ENCODE peak calls at places on chromosome 11, in nine cellular contexts. P is PC-9; Y is keratinocyte; T is CD8-positive, alpha-beta T cell; A is psoas muscle; K is IMR-90; W is K562; H is Panc1; D is naive thymus-derived CD4-positive, alpha-beta T cell. R is an unnamed sample. For H3K36me3, the result is how much of the 10 kb centered on the place peaks cover.

GRCh38 chr11:65551572-65552398 is 6.4 kb downstream of the LTBP3 start:
- DNase-seq in D (peak), Y (no peak), P (peak), H (no peak), A (no peak), W (no peak), T (peak), K (peak), R (peak)

GRCh38 chr11:122673706-122674105 is 18.2 kb downstream of the UBASH3B start:
- DNase-seq in Y (no peak), K (peak), W (no peak), H (no peak), T (no peak), D (peak), P (no peak), A (no peak), R (no peak)

GRCh38 chr11:15278129-15278528 is 163.4 kb downstream of the INSC start:
- DNase-seq in K (peak), Y (no peak), D (no peak), T (no peak), H (no peak), P (no peak), W (no peak), A (no peak), R (no peak)

GRCh38 chr11:110710520-110711381 is 1.5 kb downstream of the ARHGAP20 start:
- DNase-seq in D (no peak), Y (no peak), H (no peak), K (peak), T (peak), W (no peak), A (peak), P (no peak), R (peak)

GRCh38 chr11:14249121-14249963 is 109.6 kb downstream of the RRAS2 start:
- DNase-seq in Y (peak), K (peak), T (peak), H (no peak), D (peak), P (peak), A (peak), W (peak), R (peak)

GRCh38 chr11:112005422-112006094 is 19.6 kb upstream of the DLAT start:
- DNase-seq in P (no peak), Y (no peak), H (no peak), A (no peak), W (no peak), T (no peak), D (no peak), K (no peak), R (no peak)

GRCh38 chr11:72234514-72234830 is 9.5 kb downstream of the PHOX2A start:
- DNase-seq in H (no peak), P (no peak), K (no peak), D (no peak), W (no peak), Y (no peak), A (no peak), T (no peak), R (no peak)

GRCh38 chr11:20865161-20865560 is 195.8 kb downstream of the NELL1 start:
- DNase-seq in T (no peak), P (no peak), D (no peak), H (no peak), A (no peak), W (no peak), K (no peak), Y (no peak), R (no peak)

GRCh38 chr11:132658696-132659095 is 873.6 kb downstream of the OPCML start:
- DNase-seq in A (no peak), W (no peak), T (no peak), D (no peak), H (no peak), P (no peak), K (no peak), Y (no peak), R (no peak)

GRCh38 chr11:72075109-72075508 is 5.2 kb downstream of the NUMA1 start:
- DNase-seq in H (no peak), P (no peak), W (no peak), T (no peak), K (no peak), Y (no peak), D (no peak), A (no peak), R (no peak)

GRCh38 chr11:963852-964251 is 38.2 kb downstream of the AP2A2 start:
- DNase-seq in A (no peak), D (no peak), W (no peak), P (no peak), T (no peak), H (no peak), K (no peak), Y (no peak), R (no peak)

GRCh38 chr11:72361321-72361720 is 73.0 kb downstream of the CLPB start:
- DNase-seq in Y (no peak), A (no peak), W (no peak), P (no peak), T (no peak), D (no peak), K (no peak), H (no peak), R (no peak)

GRCh38 chr11:36361901-36362391 is 65.9 kb downstream of the PRR5L start:
- DNase-seq in T (no peak), H (no peak), A (no peak), W (no peak), K (peak), Y (peak), D (no peak), P (peak), R (no peak)

GRCh38 chr11:76740772-76741171 is 42.4 kb upstream of the TSKU start:
- DNase-seq in Y (no peak), H (no peak), T (no peak), K (no peak), W (no peak), A (no peak), P (no peak), D (no peak), R (no peak)

GRCh38 chr11:101475699-101476098 is 108.1 kb downstream of the TRPC6 start:
- DNase-seq in Y (no peak), W (no peak), H (no peak), K (no peak), A (no peak), T (no peak), P (no peak), D (no peak), R (no peak)

GRCh38 chr11:36257351-36257750 is 31.9 kb downstream of the COMMD9 start:
- DNase-seq in D (no peak), A (no peak), T (no peak), W (no peak), K (peak), Y (no peak), P (peak), H (no peak), R (no peak)

GRCh38 chr11:62664405-62665074 is 470 bp downstream of the C11orf98 start:
- DNase-seq in P (no peak), Y (no peak), H (no peak), A (no peak), W (no peak), D (no peak), K (peak), T (peak), R (peak)

GRCh38 chr11:84634309-84634708 is 992.8 kb downstream of the DLG2 start:
- DNase-seq in W (no peak), H (no peak), K (no peak), T (no peak), D (no peak), A (no peak), P (no peak), Y (no peak), R (no peak)

GRCh38 chr11:63764712-63765631 is 3.6 kb downstream of the ZFTA start:
- DNase-seq in H (no peak), Y (no peak), W (no peak), D (no peak), P (no peak), K (no peak), A (peak), T (no peak), R (no peak)

GRCh38 chr11:27217948-27218410 is 145.0 kb downstream of the CCDC34 start:
- DNase-seq in D (no peak), A (no peak), Y (no peak), P (no peak), T (no peak), W (no peak), K (peak), H (no peak), R (no peak)

GRCh38 chr11:70244698-70245097 is 25.8 kb upstream of the PPFIA1 start:
- DNase-seq in T (no peak), A (no peak), K (peak), W (no peak), D (no peak), P (peak), H (no peak), Y (no peak), R (no peak)

GRCh38 chr11:76626921-76627391 is 43.6 kb downstream of the LRRC32 start:
- DNase-seq in T (peak), Y (no peak), A (no peak), P (no peak), K (peak), W (no peak), D (no peak), H (no peak), R (no peak)

GRCh38 chr11:45450189-45450588 is 164.0 kb upstream of the SYT13 start:
- DNase-seq in T (no peak), H (no peak), K (peak), D (no peak), W (peak), P (no peak), A (no peak), Y (no peak), R (no peak)

GRCh38 chr11:44658451-44658850 is 68.3 kb upstream of the TSPAN18 start:
- DNase-seq in W (no peak), T (no peak), H (no peak), Y (no peak), A (no peak), D (peak), K (peak), P (no peak), R (no peak)

GRCh38 chr11:119081682-119082081 is 3.0 kb upstream of the HMBS start:
- DNase-seq in A (no peak), H (no peak), T (no peak), W (no peak), Y (no peak), K (no peak), D (no peak), P (no peak), R (no peak)
- H3K36me3 ChIP-seq in A (half or more), H (under half), T (under half), W (half or more), Y (under half), K (under half), D (half or more), P (under half), R (half or more)

GRCh38 chr11:126140932-126141291 is 70.5 kb downstream of the RPUSD4 start:
- DNase-seq in A (no peak), H (no peak), Y (no peak), K (peak), W (no peak), P (peak), T (no peak), D (no peak), R (peak)
- H3K4me3 ChIP-seq in A (no peak), H (no peak), Y (no peak), K (no peak), W (no peak), P (no peak), T (no peak), D (no peak), R (no peak)

GRCh38 chr11:75526192-75526541 is 426 bp upstream of the GDPD5 start:
- DNase-seq in P (no peak), A (no peak), Y (no peak), W (no peak), H (no peak), D (no peak), K (no peak), T (no peak), R (no peak)

GRCh38 chr11:75524576-75525432 is 937 bp downstream of the GDPD5 start:
- DNase-seq in T (peak), H (no peak), Y (no peak), K (peak), A (no peak), D (peak), W (peak), P (no peak), R (no peak)

GRCh38 chr11:75523811-75524401 is 1.8 kb downstream of the GDPD5 start:
- DNase-seq in P (no peak), T (no peak), W (no peak), Y (no peak), H (no peak), A (no peak), D (no peak), K (no peak), R (no peak)

GRCh38 chr11:75527130-75527529 is 1.4 kb upstream of the GDPD5 start:
- DNase-seq in A (no peak), W (no peak), P (no peak), Y (no peak), D (no peak), H (no peak), K (no peak), T (no peak), R (no peak)

DNA sequence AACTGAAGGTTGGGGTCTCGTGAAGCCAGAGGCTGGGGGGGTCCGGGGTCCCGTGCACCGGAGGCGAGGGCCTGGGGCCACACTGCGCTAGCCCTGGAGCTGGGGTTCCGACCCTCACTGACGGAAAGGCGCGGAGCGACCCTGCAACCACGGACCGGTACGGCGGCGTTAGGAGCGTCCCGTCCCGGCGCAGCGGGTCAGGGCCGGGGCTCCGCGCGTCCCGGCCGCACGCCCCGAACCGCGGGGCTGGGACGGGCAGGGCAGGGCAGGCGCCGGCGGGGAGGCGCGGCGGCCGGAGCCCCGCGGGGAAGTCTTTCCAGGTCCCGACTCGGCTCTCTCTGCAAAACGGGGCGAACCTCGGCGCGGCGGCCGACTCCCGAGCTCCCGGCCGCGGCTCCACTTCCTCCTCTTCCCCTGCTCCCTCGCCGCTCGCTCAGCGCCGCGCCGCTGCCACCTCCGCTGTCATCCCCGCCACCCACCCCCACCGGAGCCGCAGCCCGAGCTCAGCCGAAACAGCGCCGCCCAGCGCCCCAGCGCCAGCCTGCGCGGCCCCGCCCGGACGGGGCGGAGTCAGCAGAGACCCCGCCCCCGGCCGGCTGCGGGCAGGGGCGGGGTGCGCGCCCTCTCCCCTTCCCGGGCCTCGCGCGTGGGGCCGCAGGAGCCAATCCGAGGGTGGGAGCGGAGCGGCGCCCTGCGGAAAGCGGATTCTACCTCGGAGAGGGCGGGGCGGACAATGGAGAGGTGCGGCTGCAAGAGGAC is at the start of gene GDPD5:
- DNase-seq in T (peak), H (no peak), P (peak), A (peak), K (peak), Y (no peak), W (peak), D (peak), R (peak)
- H3K27ac ChIP-seq in T (no peak), H (peak), P (no peak), A (peak), K (peak), Y (no peak), W (peak), D (peak), R (no peak)

GRCh38 chr11:9151631-9152030 is 60.2 kb upstream of the SCUBE2 start:
- DNase-seq in K (no peak), Y (no peak), A (no peak), W (no peak), H (no peak), D (no peak), T (no peak), P (no peak), R (no peak)
- H3K36me3 ChIP-seq in K (under half), Y (under half), A (half or more), W (half or more), H (under half), D (half or more), T (under half), P (under half), R (under half)

GRCh38 chr11:79415912-79416311 is 24.9 kb downstream of the TENM4 start:
- DNase-seq in P (no peak), A (no peak), K (no peak), Y (no peak), W (no peak), T (no peak), H (no peak), D (no peak), R (no peak)

GRCh38 chr11:79413258-79413657 is 27.6 kb downstream of the TENM4 start:
- DNase-seq in P (no peak), D (no peak), Y (no peak), W (no peak), T (no peak), A (peak), K (peak), H (no peak), R (peak)

GRCh38 chr11:79415411-79415810 is 25.4 kb downstream of the TENM4 start:
- DNase-seq in D (no peak), P (no peak), K (peak), W (no peak), H (no peak), Y (no peak), A (no peak), T (no peak), R (no peak)

GRCh38 chr11:79414644-79415317 is 26.0 kb downstream of the TENM4 start:
- DNase-seq in Y (peak), P (no peak), W (no peak), A (peak), K (peak), H (no peak), T (no peak), D (no peak), R (no peak)

GRCh38 chr11:79412761-79413160 is 28.1 kb downstream of the TENM4 start:
- DNase-seq in K (peak), H (no peak), T (no peak), D (no peak), A (no peak), Y (no peak), P (no peak), W (no peak), R (no peak)
- H3K4me3 ChIP-seq in K (no peak), H (no peak), T (no peak), D (no peak), A (no peak), Y (no peak), P (no peak), W (no peak), R (no peak)

DNA sequence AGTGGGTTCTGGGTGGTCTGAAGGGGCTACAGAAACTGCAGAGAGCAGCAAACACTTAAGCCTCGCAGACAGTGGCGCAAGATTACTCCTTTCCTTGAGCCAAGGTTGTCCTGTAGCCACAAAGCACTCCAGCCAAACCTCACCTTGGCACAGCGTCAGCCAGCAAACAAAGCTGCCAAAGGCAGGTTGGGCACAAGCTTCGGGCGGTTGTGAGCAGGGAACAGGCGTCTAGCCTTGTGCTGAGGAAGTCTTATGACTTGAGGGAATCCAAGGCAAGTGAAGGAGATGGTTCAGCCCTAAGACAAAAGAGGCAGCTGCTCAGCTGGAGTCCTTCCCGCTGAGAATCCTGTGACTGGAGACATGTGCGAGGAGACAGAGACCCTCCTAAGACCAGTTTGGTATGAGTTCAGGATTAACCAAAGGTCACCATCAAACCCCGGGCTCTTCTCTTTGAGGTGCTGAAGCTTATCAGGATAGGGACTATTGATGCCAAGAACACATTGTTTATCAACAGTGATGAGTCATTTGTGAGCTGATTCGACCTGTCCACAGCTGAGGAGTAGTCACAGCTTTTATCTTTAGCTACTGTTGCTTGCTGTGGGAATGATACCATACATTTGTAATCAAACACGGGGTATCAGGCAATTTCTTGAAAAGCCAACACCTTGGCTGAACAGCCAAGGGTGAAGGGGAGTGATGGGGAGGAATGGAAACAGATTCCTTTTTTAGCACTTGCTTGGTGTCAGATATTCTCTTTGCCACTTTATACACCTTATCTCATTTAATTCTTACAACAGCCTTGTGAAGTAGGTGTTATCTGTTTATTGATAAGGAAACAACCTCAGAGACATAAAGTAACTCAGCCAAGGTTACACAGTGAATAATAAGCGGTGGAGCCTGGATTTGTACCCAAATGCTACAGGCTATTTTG is 4.6 kb downstream of the ADM start:
- DNase-seq in D (no peak), H (no peak), Y (no peak), K (peak), A (peak), W (peak), P (peak), T (no peak), R (peak)
- H3K27ac ChIP-seq in D (no peak), H (peak), Y (peak), K (peak), A (peak), W (no peak), P (peak), T (no peak), R (peak)

GRCh38 chr11:46766656-46767055 is 47.6 kb downstream of the F2 start:
- DNase-seq in T (no peak), K (no peak), H (no peak), W (no peak), P (no peak), A (no peak), D (no peak), Y (no peak), R (no peak)
- H3K36me3 ChIP-seq in T (under half), K (under half), H (half or more), W (half or more), P (half or more), A (half or more), D (half or more), Y (under half), R (under half)

R was measured in lung.